ENCODE peak calls at places on chromosomes 7 and 10, in eight cellular contexts. One of them, this sample, is unnamed.

GRCh38 chr7:130314305-130314704 is 21.3 kb downstream of the CPA4 start:
- DNase-seq in AG04449: no peak
- DNase-seq in left ventricle myocardium inferior: no peak
- DNase-seq in AG04450: no peak
- DNase-seq in NCI-H146: no peak
- DNase-seq in left cardiac atrium: no peak
- DNase-seq in CD4-positive, alpha-beta memory T cell: no peak
- DNase-seq in ELR: no peak
- DNase-seq in this sample: no peak

GRCh38 chr10:70508912-70509366 is 30.4 kb downstream of the PALD1 start:
- DNase-seq in AG04449: no peak
- DNase-seq in left ventricle myocardium inferior: peak; percentile 72
- DNase-seq in AG04450: no peak
- DNase-seq in NCI-H146: peak; percentile 95
- DNase-seq in left cardiac atrium: peak; percentile 54
- DNase-seq in CD4-positive, alpha-beta memory T cell: no peak
- DNase-seq in ELR: peak; percentile 8
- DNase-seq in this sample: peak; percentile 52

GRCh38 chr7:26183545-26184282 is 16.8 kb downstream of the HNRNPA2B1 start:
- DNase-seq in AG04449: no peak
- DNase-seq in left ventricle myocardium inferior: no peak
- DNase-seq in AG04450: no peak
- DNase-seq in NCI-H146: no peak
- DNase-seq in left cardiac atrium: no peak
- DNase-seq in CD4-positive, alpha-beta memory T cell: no peak
- DNase-seq in ELR: no peak
- DNase-seq in this sample: no peak

GRCh38 chr10:21078410-21079329 is 181.6 kb upstream of the NEBL start:
- DNase-seq in AG04449: no peak
- DNase-seq in left ventricle myocardium inferior: peak; percentile 38
- DNase-seq in AG04450: peak; percentile 15
- DNase-seq in NCI-H146: peak; percentile 88
- DNase-seq in left cardiac atrium: peak; percentile 64
- DNase-seq in CD4-positive, alpha-beta memory T cell: no peak
- DNase-seq in ELR: peak; percentile 64
- DNase-seq in this sample: peak; percentile 77

GRCh38 chr10:32954545-32955298 is 3.3 kb downstream of the ITGB1 start:
- DNase-seq in AG04449: no peak
- DNase-seq in left ventricle myocardium inferior: no peak
- DNase-seq in AG04450: no peak
- DNase-seq in NCI-H146: no peak
- DNase-seq in left cardiac atrium: no peak
- DNase-seq in CD4-positive, alpha-beta memory T cell: no peak
- DNase-seq in ELR: no peak
- DNase-seq in this sample: no peak

GRCh38 chr7:51123322-51124021 is 193.1 kb downstream of the COBL start:
- DNase-seq in AG04449: peak; percentile 90
- DNase-seq in left ventricle myocardium inferior: no peak
- DNase-seq in AG04450: peak; percentile 38
- DNase-seq in NCI-H146: no peak
- DNase-seq in left cardiac atrium: peak; percentile 47
- DNase-seq in CD4-positive, alpha-beta memory T cell: no peak
- DNase-seq in ELR: peak; percentile 74
- DNase-seq in this sample: peak; percentile 38

GRCh38 chr10:122499491-122499941 is 38.2 kb downstream of the HTRA1 start:
- DNase-seq in AG04449: no peak
- DNase-seq in left ventricle myocardium inferior: peak; percentile 50
- DNase-seq in AG04450: peak; percentile 21
- DNase-seq in NCI-H146: no peak
- DNase-seq in left cardiac atrium: no peak
- DNase-seq in CD4-positive, alpha-beta memory T cell: no peak
- DNase-seq in ELR: no peak
- DNase-seq in this sample: no peak

GRCh38 chr7:129606801-129607200 is 4.7 kb upstream of the NRF1 start:
- DNase-seq in AG04449: no peak
- DNase-seq in left ventricle myocardium inferior: no peak
- DNase-seq in AG04450: no peak
- DNase-seq in NCI-H146: no peak
- DNase-seq in left cardiac atrium: no peak
- DNase-seq in CD4-positive, alpha-beta memory T cell: no peak
- DNase-seq in ELR: no peak
- DNase-seq in this sample: no peak

GRCh38 chr7:47816647-47817046 is 131.6 kb downstream of the PKD1L1 start:
- DNase-seq in AG04449: no peak
- DNase-seq in left ventricle myocardium inferior: no peak
- DNase-seq in AG04450: no peak
- DNase-seq in NCI-H146: no peak
- DNase-seq in left cardiac atrium: peak; percentile 48
- DNase-seq in CD4-positive, alpha-beta memory T cell: no peak
- DNase-seq in ELR: peak; percentile 72
- DNase-seq in this sample: peak; percentile 39

GRCh38 chr7:99129001-99129400 is 14.9 kb downstream of the SMURF1 start:
- DNase-seq in AG04449: no peak
- DNase-seq in left ventricle myocardium inferior: no peak
- DNase-seq in AG04450: no peak
- DNase-seq in NCI-H146: no peak
- DNase-seq in left cardiac atrium: no peak
- DNase-seq in CD4-positive, alpha-beta memory T cell: no peak
- DNase-seq in ELR: no peak
- DNase-seq in this sample: no peak

GRCh38 chr7:110943686-110944350 is 147.1 kb upstream of the LRRN3 start:
- DNase-seq in AG04449: peak; percentile 69
- DNase-seq in left ventricle myocardium inferior: no peak
- DNase-seq in AG04450: peak; percentile 29
- DNase-seq in NCI-H146: no peak
- DNase-seq in left cardiac atrium: no peak
- DNase-seq in CD4-positive, alpha-beta memory T cell: no peak
- DNase-seq in ELR: no peak
- DNase-seq in this sample: peak; percentile 20

GRCh38 chr7:22726345-22726848 is 603 bp upstream of the IL6 start:
- DNase-seq in AG04449: no peak
- DNase-seq in left ventricle myocardium inferior: no peak
- DNase-seq in AG04450: peak; percentile 62
- DNase-seq in NCI-H146: peak; percentile 48
- DNase-seq in left cardiac atrium: peak; percentile 51
- DNase-seq in CD4-positive, alpha-beta memory T cell: peak; percentile 59
- DNase-seq in ELR: peak; percentile 93
- DNase-seq in this sample: peak; percentile 89

GRCh38 chr10:102714621-102715455 is at the start of gene SFXN2:
- DNase-seq in AG04449: no peak
- DNase-seq in left ventricle myocardium inferior: no peak
- DNase-seq in AG04450: no peak
- DNase-seq in NCI-H146: no peak
- DNase-seq in left cardiac atrium: no peak
- DNase-seq in CD4-positive, alpha-beta memory T cell: peak; percentile 54
- DNase-seq in ELR: peak; percentile 32
- DNase-seq in this sample: no peak

GRCh38 chr10:17787087-17787942 is 21.8 kb upstream of the MRC1 start:
- DNase-seq in AG04449: peak; percentile 91
- DNase-seq in left ventricle myocardium inferior: no peak
- DNase-seq in AG04450: peak; percentile 86
- DNase-seq in NCI-H146: no peak
- DNase-seq in left cardiac atrium: no peak
- DNase-seq in CD4-positive, alpha-beta memory T cell: no peak
- DNase-seq in ELR: peak; percentile 99
- DNase-seq in this sample: peak; percentile 85

GRCh38 chr10:17671307-17671706 is 27.4 kb downstream of the STAM start:
- DNase-seq in AG04449: no peak
- DNase-seq in left ventricle myocardium inferior: no peak
- DNase-seq in AG04450: no peak
- DNase-seq in NCI-H146: no peak
- DNase-seq in left cardiac atrium: no peak
- DNase-seq in CD4-positive, alpha-beta memory T cell: no peak
- DNase-seq in ELR: no peak
- DNase-seq in this sample: no peak

GRCh38 chr10:84539244-84539643 is 210.9 kb downstream of the CCSER2 start:
- DNase-seq in AG04449: peak; percentile 52
- DNase-seq in left ventricle myocardium inferior: no peak
- DNase-seq in AG04450: no peak
- DNase-seq in NCI-H146: no peak
- DNase-seq in left cardiac atrium: no peak
- DNase-seq in CD4-positive, alpha-beta memory T cell: no peak
- DNase-seq in ELR: peak; percentile 33
- DNase-seq in this sample: no peak

GRCh38 chr10:34528320-34528719 is 286.8 kb downstream of the PARD3 start:
- DNase-seq in AG04449: peak; percentile 80
- DNase-seq in left ventricle myocardium inferior: no peak
- DNase-seq in AG04450: peak; percentile 81
- DNase-seq in NCI-H146: peak; percentile 47
- DNase-seq in left cardiac atrium: no peak
- DNase-seq in CD4-positive, alpha-beta memory T cell: no peak
- DNase-seq in ELR: peak; percentile 96
- DNase-seq in this sample: peak; percentile 94

GRCh38 chr10:3568392-3568791 is 216.6 kb downstream of the KLF6 start:
- DNase-seq in AG04449: no peak
- DNase-seq in left ventricle myocardium inferior: no peak
- DNase-seq in AG04450: no peak
- DNase-seq in NCI-H146: no peak
- DNase-seq in left cardiac atrium: no peak
- DNase-seq in CD4-positive, alpha-beta memory T cell: no peak
- DNase-seq in ELR: no peak
- DNase-seq in this sample: no peak

GRCh38 chr10:70445718-70446485 is 4.4 kb upstream of the NODAL start:
- DNase-seq in AG04449: peak; percentile 17
- DNase-seq in left ventricle myocardium inferior: no peak
- DNase-seq in AG04450: peak; percentile 84
- DNase-seq in NCI-H146: no peak
- DNase-seq in left cardiac atrium: no peak
- DNase-seq in CD4-positive, alpha-beta memory T cell: no peak
- DNase-seq in ELR: no peak
- DNase-seq in this sample: peak; percentile 74

GRCh38 chr10:85612833-85613232 is 753.8 kb downstream of the GRID1 start:
- DNase-seq in AG04449: no peak
- DNase-seq in left ventricle myocardium inferior: no peak
- DNase-seq in AG04450: no peak
- DNase-seq in NCI-H146: no peak
- DNase-seq in left cardiac atrium: no peak
- DNase-seq in CD4-positive, alpha-beta memory T cell: peak; percentile 23
- DNase-seq in ELR: no peak
- DNase-seq in this sample: no peak

GRCh38 chr10:13272164-13272571 is 27.7 kb downstream of the PHYH start:
- DNase-seq in AG04449: no peak
- DNase-seq in left ventricle myocardium inferior: peak; percentile 57
- DNase-seq in AG04450: peak; percentile 38
- DNase-seq in NCI-H146: no peak
- DNase-seq in left cardiac atrium: peak; percentile 46
- DNase-seq in CD4-positive, alpha-beta memory T cell: no peak
- DNase-seq in ELR: no peak
- DNase-seq in this sample: no peak

GRCh38 chr7:27146491-27147210 is 923 bp downstream of the HOXA6 start:
- DNase-seq in AG04449: no peak
- DNase-seq in left ventricle myocardium inferior: no peak
- DNase-seq in AG04450: no peak
- DNase-seq in NCI-H146: peak; percentile 35
- DNase-seq in left cardiac atrium: no peak
- DNase-seq in CD4-positive, alpha-beta memory T cell: no peak
- DNase-seq in ELR: no peak
- DNase-seq in this sample: no peak

GRCh38 chr7:76211216-76211615 is 9.5 kb downstream of the SRRM3 start:
- DNase-seq in AG04449: no peak
- DNase-seq in left ventricle myocardium inferior: no peak
- DNase-seq in AG04450: no peak
- DNase-seq in NCI-H146: no peak
- DNase-seq in left cardiac atrium: no peak
- DNase-seq in CD4-positive, alpha-beta memory T cell: no peak
- DNase-seq in ELR: no peak
- DNase-seq in this sample: no peak

GRCh38 chr10:12842310-12842709 is 159.2 kb downstream of the CCDC3 start:
- DNase-seq in AG04449: no peak
- DNase-seq in left ventricle myocardium inferior: no peak
- DNase-seq in AG04450: no peak
- DNase-seq in NCI-H146: no peak
- DNase-seq in left cardiac atrium: no peak
- DNase-seq in CD4-positive, alpha-beta memory T cell: no peak
- DNase-seq in ELR: no peak
- DNase-seq in this sample: no peak

GRCh38 chr7:30241767-30242166 is 42.6 kb upstream of the ZNRF2 start:
- DNase-seq in AG04449: no peak
- DNase-seq in left ventricle myocardium inferior: no peak
- DNase-seq in AG04450: no peak
- DNase-seq in NCI-H146: no peak
- DNase-seq in left cardiac atrium: no peak
- DNase-seq in CD4-positive, alpha-beta memory T cell: no peak
- DNase-seq in ELR: peak; percentile 45
- DNase-seq in this sample: no peak

GRCh38 chr7:142854505-142855400 is at the start of gene EPHB6:
- DNase-seq in AG04449: no peak
- DNase-seq in left ventricle myocardium inferior: peak; percentile 86
- DNase-seq in AG04450: no peak
- DNase-seq in NCI-H146: peak; percentile 22
- DNase-seq in left cardiac atrium: peak; percentile 80
- DNase-seq in CD4-positive, alpha-beta memory T cell: peak; percentile 47
- DNase-seq in ELR: peak; percentile 46
- DNase-seq in this sample: peak; percentile 46

GRCh38 chr10:35641430-35642015 is 573 bp downstream of the FZD8 start:
- DNase-seq in AG04449: no peak
- DNase-seq in left ventricle myocardium inferior: no peak
- DNase-seq in AG04450: no peak
- DNase-seq in NCI-H146: peak; percentile 44
- DNase-seq in left cardiac atrium: no peak
- DNase-seq in CD4-positive, alpha-beta memory T cell: no peak
- DNase-seq in ELR: peak; percentile 56
- DNase-seq in this sample: no peak

GRCh38 chr10:88979153-88979562 is 11.4 kb upstream of the FAS start:
- DNase-seq in AG04449: peak; percentile 76
- DNase-seq in left ventricle myocardium inferior: no peak
- DNase-seq in AG04450: no peak
- DNase-seq in NCI-H146: no peak
- DNase-seq in left cardiac atrium: peak; percentile 54
- DNase-seq in CD4-positive, alpha-beta memory T cell: no peak
- DNase-seq in ELR: peak; percentile 84
- DNase-seq in this sample: peak; percentile 59

GRCh38 chr7:155457544-155458316 is at the start of gene EN2:
- DNase-seq in AG04449: no peak
- DNase-seq in left ventricle myocardium inferior: no peak
- DNase-seq in AG04450: no peak
- DNase-seq in NCI-H146: peak; percentile 20
- DNase-seq in left cardiac atrium: no peak
- DNase-seq in CD4-positive, alpha-beta memory T cell: no peak
- DNase-seq in ELR: no peak
- DNase-seq in this sample: no peak

GRCh38 chr10:34748767-34749166 is 66.3 kb downstream of the PARD3 start:
- DNase-seq in AG04449: no peak
- DNase-seq in left ventricle myocardium inferior: no peak
- DNase-seq in AG04450: no peak
- DNase-seq in NCI-H146: peak; percentile 8
- DNase-seq in left cardiac atrium: no peak
- DNase-seq in CD4-positive, alpha-beta memory T cell: no peak
- DNase-seq in ELR: no peak
- DNase-seq in this sample: no peak

GRCh38 chr10:56605043-56605442 is 244.0 kb upstream of the ZWINT start:
- DNase-seq in AG04449: no peak
- DNase-seq in left ventricle myocardium inferior: no peak
- DNase-seq in AG04450: no peak
- DNase-seq in NCI-H146: peak; percentile 95
- DNase-seq in left cardiac atrium: no peak
- DNase-seq in CD4-positive, alpha-beta memory T cell: no peak
- DNase-seq in ELR: no peak
- DNase-seq in this sample: no peak

GRCh38 chr7:5406957-5407930 is 16.4 kb downstream of the TNRC18 start:
- DNase-seq in AG04449: no peak
- DNase-seq in left ventricle myocardium inferior: no peak
- DNase-seq in AG04450: no peak
- DNase-seq in NCI-H146: peak; percentile 60
- DNase-seq in left cardiac atrium: no peak
- DNase-seq in CD4-positive, alpha-beta memory T cell: no peak
- DNase-seq in ELR: no peak
- DNase-seq in this sample: no peak

GRCh38 chr10:120221873-120222485 is 235.0 kb upstream of the PLPP4 start:
- DNase-seq in AG04449: no peak
- DNase-seq in left ventricle myocardium inferior: no peak
- DNase-seq in AG04450: no peak
- DNase-seq in NCI-H146: peak; percentile 42
- DNase-seq in left cardiac atrium: no peak
- DNase-seq in CD4-positive, alpha-beta memory T cell: no peak
- DNase-seq in ELR: peak; percentile 74
- DNase-seq in this sample: peak; percentile 23

GRCh38 chr7:101891936-101892640 is 74.7 kb downstream of the CUX1 start:
- DNase-seq in AG04449: no peak
- DNase-seq in left ventricle myocardium inferior: no peak
- DNase-seq in AG04450: no peak
- DNase-seq in NCI-H146: no peak
- DNase-seq in left cardiac atrium: no peak
- DNase-seq in CD4-positive, alpha-beta memory T cell: no peak
- DNase-seq in ELR: peak; percentile 60
- DNase-seq in this sample: no peak

This sample was measured in mesenchymal stem cell.